ENCODE peak calls at places on chromosome 10, in eight cellular contexts. Y, T, Q, F, N, E, C and I are unnamed samples.

GRCh38 chr10:49756031-49756430 is 6.1 kb downstream of the OGDHL start:
- DNase-seq in Y (no peak), T (no peak), Q (no peak), F (peak), N (no peak), E (no peak), C (no peak), I (peak)

GRCh38 chr10:130362308-130362761 is 226.1 kb downstream of the GLRX3 start:
- DNase-seq in Y (no peak), T (no peak), Q (no peak), F (peak), N (no peak), E (no peak), C (no peak), I (no peak)

GRCh38 chr10:109820620-109821405 is 102.5 kb downstream of the XPNPEP1 start:
- DNase-seq in Y (no peak), T (no peak), Q (no peak), F (no peak), N (no peak), E (no peak), C (no peak), I (no peak)

GRCh38 chr10:130757271-130757670 is 554.2 kb downstream of the TCERG1L start:
- DNase-seq in Y (no peak), T (no peak), Q (no peak), F (peak), N (no peak), E (no peak), C (no peak), I (peak)

GRCh38 chr10:62687230-62687748 is 117.2 kb upstream of the ADO start:
- DNase-seq in Y (no peak), T (no peak), Q (peak), F (no peak), N (no peak), E (no peak), C (no peak), I (no peak)

GRCh38 chr10:30028452-30029045 is 30.8 kb downstream of the JCAD start:
- DNase-seq in Y (no peak), T (no peak), Q (no peak), F (no peak), N (no peak), E (no peak), C (no peak), I (no peak)

GRCh38 chr10:30820282-30820991 is 190.9 kb upstream of the LYZL2 start:
- DNase-seq in Y (no peak), T (no peak), Q (peak), F (peak), N (no peak), E (no peak), C (no peak), I (no peak)

GRCh38 chr10:88545359-88545758 is 37.8 kb downstream of the RNLS start:
- DNase-seq in Y (no peak), T (no peak), Q (no peak), F (no peak), N (no peak), E (no peak), C (no peak), I (no peak)

GRCh38 chr10:75444781-75445386 is 13.5 kb downstream of the LRMDA start:
- DNase-seq in Y (no peak), T (no peak), Q (no peak), F (no peak), N (no peak), E (no peak), C (no peak), I (no peak)

GRCh38 chr10:101217450-101218281 is 11.6 kb downstream of the LBX1 start:
- DNase-seq in Y (no peak), T (peak), Q (peak), F (peak), N (no peak), E (peak), C (no peak), I (no peak)

GRCh38 chr10:124287791-124288190 is 130.9 kb downstream of the OAT start:
- DNase-seq in Y (no peak), T (no peak), Q (no peak), F (no peak), N (no peak), E (peak), C (no peak), I (peak)

GRCh38 chr10:125153693-125154490 is 6.5 kb downstream of the CTBP2 start:
- DNase-seq in Y (peak), T (no peak), Q (peak), F (no peak), N (no peak), E (no peak), C (no peak), I (no peak)

GRCh38 chr10:31101123-31101522 is 69.5 kb upstream of the ZNF438 start:
- DNase-seq in Y (no peak), T (no peak), Q (peak), F (no peak), N (peak), E (no peak), C (no peak), I (no peak)

GRCh38 chr10:70680899-70681730 is 8.8 kb downstream of the ADAMTS14 start:
- DNase-seq in Y (no peak), T (no peak), Q (no peak), F (peak), N (no peak), E (no peak), C (no peak), I (no peak)

GRCh38 chr10:119651514-119652327 is 541 bp downstream of the BAG3 start:
- DNase-seq in Y (no peak), T (peak), Q (no peak), F (no peak), N (no peak), E (peak), C (no peak), I (peak)

GRCh38 chr10:97011397-97011796 is 174.4 kb downstream of the SLIT1 start:
- DNase-seq in Y (no peak), T (no peak), Q (no peak), F (no peak), N (no peak), E (no peak), C (no peak), I (no peak)

GRCh38 chr10:68406111-68406814 is 814 bp downstream of the RUFY2 start:
- DNase-seq in Y (peak), T (peak), Q (peak), F (peak), N (no peak), E (peak), C (no peak), I (peak)

DNA sequence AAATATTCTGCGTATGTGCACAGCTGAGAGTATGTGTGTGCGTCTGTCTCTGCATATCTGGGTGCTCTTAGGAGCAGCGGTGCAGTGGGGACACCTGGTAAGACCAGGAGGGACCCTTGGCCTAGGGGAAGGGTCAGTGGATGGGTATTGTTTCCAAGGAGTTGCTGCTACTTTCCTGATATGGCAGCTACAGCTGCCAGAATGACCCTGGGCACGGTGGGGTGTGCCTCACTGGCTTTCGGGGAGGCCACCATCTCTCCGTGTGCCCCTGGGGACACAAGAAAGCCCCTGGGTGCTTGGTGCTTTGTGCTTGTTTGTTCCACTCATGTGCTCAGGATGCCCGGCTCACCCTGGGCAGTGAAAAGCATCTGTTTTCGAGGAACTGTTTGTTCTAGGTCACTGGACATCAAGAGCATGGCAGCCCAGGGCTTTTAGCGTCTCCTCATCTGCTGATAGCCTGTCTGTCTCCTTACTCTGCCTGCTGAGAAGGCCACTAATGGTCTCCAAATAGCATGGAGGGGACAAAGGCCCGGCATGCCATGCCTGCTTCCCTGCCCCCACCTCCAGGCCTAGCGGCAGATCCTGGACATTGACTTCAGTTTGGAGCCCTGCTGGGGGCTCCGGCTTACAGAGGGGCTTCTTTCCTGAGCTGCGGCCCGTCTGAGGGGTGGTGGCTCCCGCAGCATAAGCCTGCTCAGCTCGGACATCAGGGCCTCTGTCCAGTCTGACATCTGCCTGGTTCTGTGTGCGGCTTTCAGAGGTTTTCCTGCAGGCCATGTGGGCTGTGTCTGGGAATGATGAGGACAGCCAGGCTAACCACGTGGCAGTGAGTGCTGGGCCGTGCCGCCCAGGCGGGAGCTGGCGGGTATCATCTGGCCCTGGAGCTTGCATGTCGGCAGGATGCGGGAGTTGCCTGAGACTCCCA is 8.9 kb downstream of the PFKFB3 start:
- DNase-seq in Y (no peak), T (peak), Q (no peak), F (peak), N (no peak), E (no peak), C (no peak), I (no peak)
- TF ChIP-seq POLR2AphosphoS5 in Y (no peak), T (no peak), Q (no peak), F (no peak), N (no peak), E (no peak), C (no peak), I (peak)

GRCh38 chr10:34540492-34540891 is 274.6 kb downstream of the PARD3 start:
- DNase-seq in Y (no peak), T (no peak), Q (no peak), F (no peak), N (no peak), E (no peak), C (no peak), I (no peak)
- H3K27ac ChIP-seq in Y (no peak), T (no peak), Q (no peak), F (no peak), N (no peak), E (peak), C (no peak), I (no peak)

DNA sequence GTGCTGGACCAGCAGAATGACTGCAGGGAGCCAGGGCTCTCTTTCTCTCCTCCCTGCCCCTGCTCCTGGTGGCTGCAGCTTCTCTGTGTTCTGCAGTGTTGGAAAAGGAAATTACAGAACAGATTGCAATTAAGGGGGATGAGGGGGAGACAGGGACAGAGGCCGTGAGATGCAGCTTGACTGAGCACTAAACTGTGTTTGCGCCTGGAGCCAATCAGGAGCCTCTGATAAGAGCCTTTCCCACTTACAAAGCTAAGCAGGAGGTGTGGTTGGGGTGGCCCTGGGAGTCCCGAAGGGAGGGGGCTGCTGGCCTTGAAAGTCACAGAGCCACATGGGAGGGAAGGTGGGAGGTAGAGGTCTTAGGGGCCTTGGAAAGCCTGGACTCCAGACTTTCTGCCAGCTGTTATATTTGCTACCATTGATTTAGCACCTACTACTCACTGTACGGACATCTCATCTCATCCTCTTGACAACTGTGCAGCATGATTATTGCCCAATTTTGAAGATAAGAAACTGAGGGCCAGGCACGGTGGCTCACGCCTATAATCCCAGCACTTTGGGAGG is 26.7 kb downstream of the TRIM8 start:
- DNase-seq in Y (no peak), T (peak), Q (no peak), F (peak), N (no peak), E (no peak), C (no peak), I (no peak)
- TF ChIP-seq POLR2AphosphoS5 in Y (no peak), T (no peak), Q (no peak), F (no peak), N (no peak), E (no peak), C (no peak), I (no peak)

GRCh38 chr10:11293332-11293731 is 275.7 kb downstream of the CELF2 start:
- DNase-seq in Y (no peak), T (no peak), Q (no peak), F (no peak), N (no peak), E (no peak), C (no peak), I (no peak)

GRCh38 chr10:11292576-11293302 is 275.1 kb downstream of the CELF2 start:
- DNase-seq in Y (no peak), T (no peak), Q (no peak), F (no peak), N (no peak), E (no peak), C (no peak), I (no peak)

GRCh38 chr10:11288302-11288701 is 270.6 kb downstream of the CELF2 start:
- DNase-seq in Y (no peak), T (no peak), Q (no peak), F (no peak), N (no peak), E (no peak), C (no peak), I (no peak)

GRCh38 chr10:11286261-11286989 is 268.8 kb downstream of the CELF2 start:
- DNase-seq in Y (no peak), T (no peak), Q (no peak), F (no peak), N (no peak), E (no peak), C (no peak), I (no peak)

GRCh38 chr10:11290156-11290890 is 272.7 kb downstream of the CELF2 start:
- DNase-seq in Y (no peak), T (no peak), Q (no peak), F (no peak), N (no peak), E (no peak), C (no peak), I (no peak)
- H3K27ac ChIP-seq in Y (no peak), T (no peak), Q (no peak), F (no peak), N (no peak), E (no peak), C (no peak), I (no peak)

GRCh38 chr10:73576178-73576889 is 14.8 kb downstream of the USP54 start:
- DNase-seq in Y (peak), T (no peak), Q (peak), F (no peak), N (no peak), E (no peak), C (peak), I (no peak)

GRCh38 chr10:73581912-73582311 is 9.2 kb downstream of the USP54 start:
- DNase-seq in Y (no peak), T (no peak), Q (no peak), F (no peak), N (no peak), E (no peak), C (no peak), I (no peak)

GRCh38 chr10:73577788-73578187 is 13.4 kb downstream of the USP54 start:
- DNase-seq in Y (peak), T (peak), Q (no peak), F (no peak), N (no peak), E (peak), C (peak), I (no peak)

GRCh38 chr10:73576890-73577591 is 14.1 kb downstream of the USP54 start:
- DNase-seq in Y (no peak), T (no peak), Q (no peak), F (no peak), N (no peak), E (no peak), C (no peak), I (no peak)
- TF ChIP-seq POLR2AphosphoS5 in Y (no peak), T (no peak), Q (no peak), F (no peak), N (no peak), E (peak), C (no peak), I (no peak)

DNA sequence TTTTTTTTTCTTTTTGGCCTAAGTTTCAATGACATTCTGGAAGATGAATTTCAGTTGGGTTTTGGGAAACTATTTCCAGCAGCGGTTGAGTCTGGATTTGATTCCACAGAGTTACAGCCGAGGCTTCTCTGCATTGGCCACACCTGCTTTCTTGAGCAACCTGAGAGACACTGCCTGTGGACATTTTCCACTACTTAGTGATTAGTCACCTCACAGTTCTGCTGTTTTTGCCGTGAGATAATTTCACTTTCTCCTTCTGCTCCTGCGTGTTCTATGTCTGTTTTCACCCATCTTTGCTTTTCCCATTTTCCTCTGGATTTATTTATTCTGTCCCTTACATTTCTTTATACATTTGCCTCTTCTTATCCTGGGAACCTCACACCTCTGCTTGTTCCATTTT is 243.0 kb downstream of the BICC1 start:
- DNase-seq in Y (peak), T (no peak), Q (no peak), F (no peak), N (no peak), E (peak), C (peak), I (no peak)
- H3K27ac ChIP-seq in Y (peak), T (no peak), Q (no peak), F (peak), N (no peak), E (peak), C (peak), I (no peak)

DNA sequence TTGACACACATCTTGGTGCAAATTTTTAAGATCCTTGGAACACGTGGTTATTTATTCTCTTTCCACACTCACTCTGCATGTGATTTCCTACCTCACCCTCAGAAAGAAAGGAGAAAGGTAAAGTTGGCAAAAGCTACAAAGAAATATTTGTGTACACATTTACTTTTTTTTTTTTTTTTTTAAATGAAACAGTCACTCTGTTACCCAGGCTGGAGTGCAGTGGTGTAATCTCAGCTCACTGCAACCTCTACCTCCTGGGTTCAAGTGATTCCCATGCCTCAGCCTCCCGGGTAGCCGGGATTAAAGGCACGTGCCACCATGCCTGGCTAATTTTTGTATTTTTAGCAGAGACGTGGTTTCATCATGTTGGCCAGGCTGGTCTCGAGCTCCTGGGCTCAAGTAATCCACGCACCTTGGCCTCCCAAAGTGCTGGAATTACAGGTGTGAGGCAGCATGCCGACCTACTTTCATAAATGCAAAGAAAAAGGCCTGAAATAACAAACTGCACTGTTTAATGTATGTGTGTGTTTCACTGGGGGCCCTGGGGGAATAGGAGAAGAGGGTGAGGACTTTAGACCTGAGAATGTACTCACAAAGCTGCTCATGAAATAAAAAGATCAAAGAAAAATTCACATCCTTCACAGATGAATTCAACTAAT is 71.6 kb upstream of the GRID1 start:
- DNase-seq in Y (no peak), T (no peak), Q (no peak), F (no peak), N (no peak), E (no peak), C (no peak), I (no peak)
- TF ChIP-seq POLR2AphosphoS5 in Y (no peak), T (no peak), Q (no peak), F (no peak), N (no peak), E (no peak), C (no peak), I (no peak)

DNA sequence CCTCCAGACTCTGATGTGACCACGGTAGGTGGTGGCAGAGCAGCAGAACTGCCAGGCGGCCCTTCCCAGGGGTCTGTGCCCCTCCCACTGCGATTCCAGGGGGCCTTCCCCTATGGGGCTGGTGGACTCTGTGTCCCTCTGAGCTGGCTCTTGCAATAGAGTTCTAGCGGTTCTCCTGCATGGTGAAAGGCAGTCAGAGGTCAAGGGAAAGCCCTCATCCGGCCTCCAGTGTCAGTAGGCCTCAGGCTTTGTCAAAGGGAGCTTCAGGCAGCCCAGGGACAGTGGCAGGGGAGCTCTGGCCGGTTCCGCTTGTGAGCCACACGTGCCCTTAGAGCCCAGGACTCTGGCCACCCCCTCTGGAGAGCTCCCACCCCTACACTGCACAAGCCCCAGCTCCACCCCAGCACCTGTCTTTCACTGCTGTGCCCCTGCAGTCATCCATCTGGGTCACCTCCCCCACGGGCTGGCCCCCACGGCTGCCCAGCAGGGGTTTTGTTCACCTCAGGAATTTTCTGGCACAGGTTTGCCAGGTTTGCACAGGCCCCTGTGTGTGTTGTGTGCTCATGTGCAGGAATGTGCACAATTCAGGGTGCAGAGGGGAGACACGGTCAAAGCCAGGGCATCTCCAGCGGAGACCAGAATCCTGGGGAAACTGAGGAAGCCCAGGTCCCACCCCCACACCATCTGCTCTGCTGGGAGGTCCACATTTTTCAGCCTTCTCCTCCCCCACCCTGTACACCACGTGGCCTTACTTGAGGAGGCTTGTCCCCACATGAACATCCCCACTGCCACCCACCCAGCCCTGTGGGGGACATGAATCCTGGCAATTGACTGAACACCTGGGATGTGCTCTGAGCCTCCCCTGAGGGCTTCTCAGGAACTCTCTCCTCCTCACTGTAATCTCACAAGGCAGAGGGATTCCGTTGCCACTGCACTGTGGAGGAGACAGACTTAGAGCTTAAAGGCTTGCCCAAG is 23.8 kb downstream of the C10orf105 start:
- DNase-seq in Y (no peak), T (no peak), Q (no peak), F (no peak), N (no peak), E (no peak), C (no peak), I (no peak)
- H3K27ac ChIP-seq in Y (no peak), T (no peak), Q (no peak), F (no peak), N (no peak), E (peak), C (no peak), I (peak)

GRCh38 chr10:78910476-78910875 is 158.3 kb upstream of the ZMIZ1 start:
- DNase-seq in Y (no peak), T (no peak), Q (no peak), F (no peak), N (no peak), E (no peak), C (no peak), I (no peak)
- TF ChIP-seq POLR2AphosphoS5 in Y (no peak), T (no peak), Q (no peak), F (no peak), N (no peak), E (no peak), C (no peak), I (no peak)